ENCODE peak calls at places on chromosomes 11 and 22, in eight cellular contexts. One of them, this sample, is unnamed.

GRCh38 chr22:49719046-49719445 is 108.6 kb downstream of the BRD1 start:
- DNase-seq in naive thymus-derived CD8-positive, alpha-beta T cell: no peak
- DNase-seq in SHP77: no peak
- DNase-seq in activated CD4-positive, alpha-beta memory T cell treated with anti-CD3 and anti-CD28 coated beads, Interleukin-2, amount 10 ng/mL, durations not matched to agents 7 days and 5 days: no peak
- DNase-seq in LNCaP clone FGC: no peak
- DNase-seq in neural progenitor cell: no peak
- DNase-seq in germinal center: no peak
- DNase-seq in activated naive CD4-positive, alpha-beta T cell: no peak
- DNase-seq in this sample: no peak

GRCh38 chr22:23716811-23717801 is 26.3 kb downstream of the RGL4 start:
- DNase-seq in naive thymus-derived CD8-positive, alpha-beta T cell: peak
- DNase-seq in SHP77: peak
- DNase-seq in activated CD4-positive, alpha-beta memory T cell treated with anti-CD3 and anti-CD28 coated beads, Interleukin-2, amount 10 ng/mL, durations not matched to agents 7 days and 5 days: peak
- DNase-seq in LNCaP clone FGC: peak
- DNase-seq in neural progenitor cell: peak
- DNase-seq in germinal center: peak
- DNase-seq in activated naive CD4-positive, alpha-beta T cell: peak
- DNase-seq in this sample: peak

GRCh38 chr22:45211435-45211834 is 29.3 kb downstream of the KIAA0930 start:
- DNase-seq in naive thymus-derived CD8-positive, alpha-beta T cell: no peak
- DNase-seq in SHP77: no peak
- DNase-seq in activated CD4-positive, alpha-beta memory T cell treated with anti-CD3 and anti-CD28 coated beads, Interleukin-2, amount 10 ng/mL, durations not matched to agents 7 days and 5 days: no peak
- DNase-seq in LNCaP clone FGC: no peak
- DNase-seq in neural progenitor cell: no peak
- DNase-seq in germinal center: no peak
- DNase-seq in activated naive CD4-positive, alpha-beta T cell: no peak
- DNase-seq in this sample: no peak

GRCh38 chr11:12211331-12212065 is 101.1 kb downstream of the MICAL2 start:
- DNase-seq in naive thymus-derived CD8-positive, alpha-beta T cell: no peak
- DNase-seq in SHP77: no peak
- DNase-seq in activated CD4-positive, alpha-beta memory T cell treated with anti-CD3 and anti-CD28 coated beads, Interleukin-2, amount 10 ng/mL, durations not matched to agents 7 days and 5 days: no peak
- DNase-seq in LNCaP clone FGC: no peak
- DNase-seq in neural progenitor cell: no peak
- DNase-seq in germinal center: no peak
- DNase-seq in activated naive CD4-positive, alpha-beta T cell: no peak
- DNase-seq in this sample: no peak

GRCh38 chr11:72309074-72309598 is 65.2 kb upstream of the PHOX2A start:
- DNase-seq in naive thymus-derived CD8-positive, alpha-beta T cell: no peak
- DNase-seq in SHP77: no peak
- DNase-seq in activated CD4-positive, alpha-beta memory T cell treated with anti-CD3 and anti-CD28 coated beads, Interleukin-2, amount 10 ng/mL, durations not matched to agents 7 days and 5 days: no peak
- DNase-seq in LNCaP clone FGC: no peak
- DNase-seq in neural progenitor cell: no peak
- DNase-seq in germinal center: no peak
- DNase-seq in activated naive CD4-positive, alpha-beta T cell: no peak
- DNase-seq in this sample: no peak

GRCh38 chr22:37248251-37248650 is 4.2 kb upstream of the RAC2 start:
- DNase-seq in naive thymus-derived CD8-positive, alpha-beta T cell: no peak
- DNase-seq in SHP77: no peak
- DNase-seq in activated CD4-positive, alpha-beta memory T cell treated with anti-CD3 and anti-CD28 coated beads, Interleukin-2, amount 10 ng/mL, durations not matched to agents 7 days and 5 days: no peak
- DNase-seq in LNCaP clone FGC: no peak
- DNase-seq in neural progenitor cell: no peak
- DNase-seq in germinal center: no peak
- DNase-seq in activated naive CD4-positive, alpha-beta T cell: no peak
- DNase-seq in this sample: no peak

GRCh38 chr22:44309137-44309536 is 3.6 kb downstream of the SHISAL1 start:
- DNase-seq in naive thymus-derived CD8-positive, alpha-beta T cell: no peak
- DNase-seq in SHP77: no peak
- DNase-seq in activated CD4-positive, alpha-beta memory T cell treated with anti-CD3 and anti-CD28 coated beads, Interleukin-2, amount 10 ng/mL, durations not matched to agents 7 days and 5 days: no peak
- DNase-seq in LNCaP clone FGC: no peak
- DNase-seq in neural progenitor cell: no peak
- DNase-seq in germinal center: no peak
- DNase-seq in activated naive CD4-positive, alpha-beta T cell: no peak
- DNase-seq in this sample: no peak

GRCh38 chr11:111093061-111093460 is 152.5 kb upstream of the POU2AF2 start:
- DNase-seq in naive thymus-derived CD8-positive, alpha-beta T cell: no peak
- DNase-seq in SHP77: no peak
- DNase-seq in activated CD4-positive, alpha-beta memory T cell treated with anti-CD3 and anti-CD28 coated beads, Interleukin-2, amount 10 ng/mL, durations not matched to agents 7 days and 5 days: no peak
- DNase-seq in LNCaP clone FGC: no peak
- DNase-seq in neural progenitor cell: no peak
- DNase-seq in germinal center: no peak
- DNase-seq in activated naive CD4-positive, alpha-beta T cell: no peak
- DNase-seq in this sample: no peak

GRCh38 chr11:16335236-16335962 is 20.9 kb downstream of the SOX6 start:
- DNase-seq in naive thymus-derived CD8-positive, alpha-beta T cell: no peak
- DNase-seq in SHP77: no peak
- DNase-seq in activated CD4-positive, alpha-beta memory T cell treated with anti-CD3 and anti-CD28 coated beads, Interleukin-2, amount 10 ng/mL, durations not matched to agents 7 days and 5 days: no peak
- DNase-seq in LNCaP clone FGC: no peak
- DNase-seq in neural progenitor cell: no peak
- DNase-seq in germinal center: no peak
- DNase-seq in activated naive CD4-positive, alpha-beta T cell: no peak
- DNase-seq in this sample: no peak

GRCh38 chr22:37420656-37421467 is 6.4 kb downstream of the ELFN2 start:
- DNase-seq in naive thymus-derived CD8-positive, alpha-beta T cell: no peak
- DNase-seq in SHP77: no peak
- DNase-seq in activated CD4-positive, alpha-beta memory T cell treated with anti-CD3 and anti-CD28 coated beads, Interleukin-2, amount 10 ng/mL, durations not matched to agents 7 days and 5 days: no peak
- DNase-seq in LNCaP clone FGC: no peak
- DNase-seq in neural progenitor cell: no peak
- DNase-seq in germinal center: no peak
- DNase-seq in activated naive CD4-positive, alpha-beta T cell: no peak
- DNase-seq in this sample: no peak

GRCh38 chr11:45818961-45819605 is 14.1 kb downstream of the SLC35C1 start:
- DNase-seq in naive thymus-derived CD8-positive, alpha-beta T cell: no peak
- DNase-seq in SHP77: no peak
- DNase-seq in activated CD4-positive, alpha-beta memory T cell treated with anti-CD3 and anti-CD28 coated beads, Interleukin-2, amount 10 ng/mL, durations not matched to agents 7 days and 5 days: no peak
- DNase-seq in LNCaP clone FGC: no peak
- DNase-seq in neural progenitor cell: no peak
- DNase-seq in germinal center: peak
- DNase-seq in activated naive CD4-positive, alpha-beta T cell: no peak
- DNase-seq in this sample: no peak

GRCh38 chr11:95516786-95517185 is 272.8 kb downstream of the FAM76B start:
- DNase-seq in naive thymus-derived CD8-positive, alpha-beta T cell: no peak
- DNase-seq in SHP77: no peak
- DNase-seq in activated CD4-positive, alpha-beta memory T cell treated with anti-CD3 and anti-CD28 coated beads, Interleukin-2, amount 10 ng/mL, durations not matched to agents 7 days and 5 days: no peak
- DNase-seq in LNCaP clone FGC: no peak
- DNase-seq in neural progenitor cell: no peak
- DNase-seq in germinal center: no peak
- DNase-seq in activated naive CD4-positive, alpha-beta T cell: no peak
- DNase-seq in this sample: no peak

GRCh38 chr11:68444566-68444965 is 16.0 kb upstream of the PPP6R3 start:
- DNase-seq in naive thymus-derived CD8-positive, alpha-beta T cell: no peak
- DNase-seq in SHP77: no peak
- DNase-seq in activated CD4-positive, alpha-beta memory T cell treated with anti-CD3 and anti-CD28 coated beads, Interleukin-2, amount 10 ng/mL, durations not matched to agents 7 days and 5 days: no peak
- DNase-seq in LNCaP clone FGC: no peak
- DNase-seq in neural progenitor cell: no peak
- DNase-seq in germinal center: no peak
- DNase-seq in activated naive CD4-positive, alpha-beta T cell: no peak
- DNase-seq in this sample: no peak

GRCh38 chr11:64800633-64801464 is 2.2 kb downstream of the MAP4K2 start:
- DNase-seq in naive thymus-derived CD8-positive, alpha-beta T cell: no peak
- DNase-seq in SHP77: no peak
- DNase-seq in activated CD4-positive, alpha-beta memory T cell treated with anti-CD3 and anti-CD28 coated beads, Interleukin-2, amount 10 ng/mL, durations not matched to agents 7 days and 5 days: no peak
- DNase-seq in LNCaP clone FGC: no peak
- DNase-seq in neural progenitor cell: no peak
- DNase-seq in germinal center: peak
- DNase-seq in activated naive CD4-positive, alpha-beta T cell: no peak
- DNase-seq in this sample: no peak

GRCh38 chr11:46760429-46761128 is 41.6 kb downstream of the F2 start:
- DNase-seq in naive thymus-derived CD8-positive, alpha-beta T cell: no peak
- DNase-seq in SHP77: no peak
- DNase-seq in activated CD4-positive, alpha-beta memory T cell treated with anti-CD3 and anti-CD28 coated beads, Interleukin-2, amount 10 ng/mL, durations not matched to agents 7 days and 5 days: no peak
- DNase-seq in LNCaP clone FGC: no peak
- DNase-seq in neural progenitor cell: no peak
- DNase-seq in germinal center: no peak
- DNase-seq in activated naive CD4-positive, alpha-beta T cell: no peak
- DNase-seq in this sample: no peak

GRCh38 chr22:26330971-26331625 is 98.0 kb upstream of the ASPHD2 start:
- DNase-seq in naive thymus-derived CD8-positive, alpha-beta T cell: peak
- DNase-seq in SHP77: peak
- DNase-seq in activated CD4-positive, alpha-beta memory T cell treated with anti-CD3 and anti-CD28 coated beads, Interleukin-2, amount 10 ng/mL, durations not matched to agents 7 days and 5 days: peak
- DNase-seq in LNCaP clone FGC: peak
- DNase-seq in neural progenitor cell: peak
- DNase-seq in germinal center: peak
- DNase-seq in activated naive CD4-positive, alpha-beta T cell: peak
- DNase-seq in this sample: peak

GRCh38 chr11:123135863-123136446 is 59.1 kb downstream of the CLMP start:
- DNase-seq in naive thymus-derived CD8-positive, alpha-beta T cell: no peak
- DNase-seq in SHP77: no peak
- DNase-seq in activated CD4-positive, alpha-beta memory T cell treated with anti-CD3 and anti-CD28 coated beads, Interleukin-2, amount 10 ng/mL, durations not matched to agents 7 days and 5 days: no peak
- DNase-seq in LNCaP clone FGC: no peak
- DNase-seq in neural progenitor cell: no peak
- DNase-seq in germinal center: no peak
- DNase-seq in activated naive CD4-positive, alpha-beta T cell: no peak
- DNase-seq in this sample: no peak